ENCODE peak calls at places on chromosome 21, in eight cellular contexts. W, N, X, L, I, B, R and P are unnamed samples. For H3K9me3, the result is how much of the 10 kb centered on the place peaks cover.

GRCh38 chr21:44897326-44898010 is 23.2 kb downstream of the ITGB2 start:
- DNase-seq in W (no peak), N (no peak), X (no peak), L (no peak), I (no peak), B (peak), R (no peak), P (no peak)

GRCh38 chr21:43972850-43973633 is 39.1 kb upstream of the TRAPPC10 start:
- DNase-seq in W (no peak), N (no peak), X (no peak), L (no peak), I (no peak), B (no peak), R (no peak), P (no peak)

GRCh38 chr21:44534688-44535087 is 5.3 kb downstream of the KRTAP10-1 start:
- DNase-seq in W (no peak), N (no peak), X (no peak), L (no peak), I (no peak), B (no peak), R (no peak), P (no peak)

GRCh38 chr21:44434936-44435635 is 20.2 kb upstream of the LRRC3 start:
- DNase-seq in W (no peak), N (peak), X (no peak), L (no peak), I (no peak), B (no peak), R (no peak), P (no peak)

GRCh38 chr21:27269646-27270045 is 302.8 kb upstream of the ADAMTS5 start:
- DNase-seq in W (no peak), N (no peak), X (no peak), L (peak), I (peak), B (no peak), R (no peak), P (no peak)

GRCh38 chr21:40471103-40471502 is 375.9 kb downstream of the DSCAM start:
- DNase-seq in W (no peak), N (no peak), X (no peak), L (peak), I (no peak), B (no peak), R (no peak), P (no peak)

GRCh38 chr21:46077674-46078101 is 20.2 kb upstream of the COL6A2 start:
- DNase-seq in W (no peak), N (peak), X (peak), L (no peak), I (no peak), B (no peak), R (no peak), P (no peak)

GRCh38 chr21:44846485-44847260 is 26.8 kb downstream of the PTTG1IP start:
- DNase-seq in W (peak), N (no peak), X (peak), L (peak), I (no peak), B (peak), R (peak), P (peak)

GRCh38 chr21:44557491-44558328 is 885 bp downstream of the KRTAP10-3 start:
- DNase-seq in W (no peak), N (peak), X (no peak), L (no peak), I (no peak), B (no peak), R (no peak), P (no peak)

GRCh38 chr21:36212513-36212780 is 55.8 kb downstream of the DOP1B start:
- DNase-seq in W (no peak), N (no peak), X (no peak), L (no peak), I (no peak), B (no peak), R (no peak), P (no peak)

GRCh38 chr21:43997766-43998742 is 14.1 kb upstream of the TRAPPC10 start:
- DNase-seq in W (no peak), N (no peak), X (no peak), L (no peak), I (no peak), B (no peak), R (no peak), P (no peak)

GRCh38 chr21:17491716-17492414 is 21.0 kb upstream of the CXADR start:
- DNase-seq in W (peak), N (no peak), X (no peak), L (peak), I (peak), B (peak), R (no peak), P (no peak)

GRCh38 chr21:37095821-37096220 is 22.8 kb downstream of the TTC3 start:
- DNase-seq in W (no peak), N (no peak), X (no peak), L (no peak), I (no peak), B (no peak), R (no peak), P (no peak)

GRCh38 chr21:28775071-28775470 is 217.6 kb downstream of the LTN1 start:
- DNase-seq in W (no peak), N (no peak), X (no peak), L (no peak), I (no peak), B (no peak), R (no peak), P (no peak)

GRCh38 chr21:46381521-46381920 is 57.6 kb downstream of the PCNT start:
- DNase-seq in W (no peak), N (no peak), X (no peak), L (no peak), I (no peak), B (no peak), R (no peak), P (no peak)

GRCh38 chr21:36834192-36834591 is 132.3 kb downstream of the HLCS start:
- DNase-seq in W (no peak), N (no peak), X (no peak), L (no peak), I (no peak), B (no peak), R (no peak), P (no peak)

GRCh38 chr21:17536381-17536780 is 23.5 kb downstream of the CXADR start:
- DNase-seq in W (no peak), N (no peak), X (no peak), L (no peak), I (no peak), B (no peak), R (no peak), P (no peak)

GRCh38 chr21:39650306-39650705 is 37.6 kb downstream of the B3GALT5 start:
- DNase-seq in W (no peak), N (peak), X (no peak), L (no peak), I (no peak), B (no peak), R (no peak), P (no peak)

GRCh38 chr21:25974937-25975336 is 195.6 kb downstream of the APP start:
- DNase-seq in W (no peak), N (no peak), X (no peak), L (no peak), I (no peak), B (no peak), R (no peak), P (no peak)

GRCh38 chr21:28229811-28230210 is 762.9 kb downstream of the LTN1 start:
- DNase-seq in W (no peak), N (no peak), X (no peak), L (peak), I (no peak), B (no peak), R (no peak), P (no peak)

DNA sequence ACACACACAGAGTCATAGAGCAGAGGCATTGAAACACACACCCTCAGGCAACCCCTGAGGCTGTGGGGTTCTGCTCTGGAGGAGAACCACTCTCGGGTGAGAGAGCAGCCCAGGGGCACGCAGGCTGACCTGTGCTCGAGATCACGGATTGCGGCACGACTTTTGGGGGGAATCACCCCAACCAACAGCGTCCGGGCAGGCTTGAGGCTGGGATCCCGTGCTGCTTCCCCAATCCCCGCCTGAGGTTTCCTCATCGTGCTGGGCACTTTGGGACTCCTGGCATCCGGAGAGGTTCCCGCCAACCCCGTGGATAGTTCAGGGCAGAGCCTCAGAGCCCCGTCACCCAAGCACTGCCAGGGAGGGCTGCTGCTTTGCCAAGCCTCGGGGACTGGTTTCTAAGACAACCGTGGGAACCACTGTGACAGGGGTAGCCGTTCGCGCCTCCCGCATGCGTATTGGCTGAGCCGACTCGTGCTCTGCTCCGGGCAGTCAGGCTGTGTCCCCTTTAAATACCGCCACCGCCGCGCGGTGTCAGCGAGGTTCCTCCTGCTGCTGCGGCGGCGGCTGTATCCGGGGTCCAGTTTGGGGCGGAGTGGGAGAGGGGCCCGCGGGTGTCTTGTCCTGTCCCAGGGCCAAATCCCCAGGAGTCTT is 682.2 kb upstream of the TPTE start:
- DNase-seq in W (no peak), N (peak), X (no peak), L (no peak), I (no peak), B (no peak), R (no peak), P (no peak)
- H3K9me3 ChIP-seq in W (under half), N (under half), X (under half), L (under half), I (under half), B (under half), R (under half), P (under half)

DNA sequence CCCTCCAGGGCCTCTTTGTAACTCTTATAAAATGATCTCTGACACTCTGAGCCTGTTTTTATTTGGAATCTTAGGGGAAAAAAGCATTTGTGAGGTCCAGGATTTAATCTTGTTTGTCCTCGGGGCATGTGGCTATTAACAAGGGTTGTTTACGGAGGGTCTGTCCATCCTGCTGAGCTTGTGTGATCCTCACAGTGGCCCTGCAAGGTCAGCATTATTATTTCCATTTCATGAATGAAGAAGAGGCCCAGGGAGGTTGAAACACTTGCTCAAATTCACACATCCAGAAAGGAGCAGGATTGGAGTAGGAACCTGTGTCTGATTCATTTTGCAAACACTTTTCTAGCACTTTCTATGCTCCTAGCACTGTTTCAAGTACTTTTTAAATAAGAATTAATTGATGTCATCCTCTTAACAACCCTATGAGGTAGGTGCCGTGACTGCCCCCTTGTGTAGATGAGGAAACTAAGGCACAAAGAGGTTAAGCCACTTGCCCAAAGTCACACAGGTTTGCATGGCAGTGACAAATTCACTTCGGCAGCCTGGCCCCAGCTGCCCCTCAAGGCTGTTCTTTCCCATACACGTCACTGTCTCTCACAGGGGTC is 178.9 kb downstream of the MIS18A start:
- DNase-seq in W (no peak), N (no peak), X (no peak), L (no peak), I (no peak), B (no peak), R (no peak), P (no peak)
- TF ChIP-seq CTCF in W (no peak), N (no peak), X (no peak), L (no peak), I (no peak), B (no peak), R (no peak), P (no peak)

GRCh38 chr21:35048183-35048601 is 910 bp downstream of the RUNX1 start:
- DNase-seq in W (no peak), N (peak), X (no peak), L (peak), I (no peak), B (no peak), R (peak), P (peak)
- H3K27ac ChIP-seq in W (no peak), N (peak), X (peak), L (peak), I (peak), B (peak), R (peak), P (peak)

DNA sequence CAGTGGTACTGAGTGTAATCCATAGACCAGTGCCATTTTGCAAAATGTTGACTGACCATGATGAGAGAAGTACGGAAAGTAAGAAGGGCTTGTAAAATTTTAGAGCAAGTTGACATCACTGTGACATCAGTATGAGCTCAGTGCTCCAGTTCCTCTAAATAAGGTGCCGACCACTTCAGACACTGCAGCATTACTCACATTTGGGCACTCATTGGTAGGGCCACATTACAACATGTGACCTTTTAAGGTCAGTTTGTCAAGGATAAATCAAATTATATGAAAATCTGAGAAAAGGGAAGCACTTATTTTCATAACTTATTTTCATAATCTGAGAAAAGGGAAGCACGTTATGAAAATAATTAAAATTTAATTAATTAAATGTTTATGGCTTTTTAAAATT is 128.0 kb upstream of the ERG start:
- DNase-seq in W (no peak), N (no peak), X (no peak), L (no peak), I (no peak), B (no peak), R (no peak), P (no peak)
- H3K9me3 ChIP-seq in W (under half), N (under half), X (under half), L (under half), I (under half), B (under half), R (under half), P (under half)

GRCh38 chr21:42369821-42370220 is 3.5 kb upstream of the TFF1 start:
- DNase-seq in W (no peak), N (no peak), X (no peak), L (no peak), I (no peak), B (no peak), R (no peak), P (no peak)
- TF ChIP-seq CTCF in W (no peak), N (no peak), X (no peak), L (no peak), I (no peak), B (no peak), R (no peak), P (no peak)

DNA sequence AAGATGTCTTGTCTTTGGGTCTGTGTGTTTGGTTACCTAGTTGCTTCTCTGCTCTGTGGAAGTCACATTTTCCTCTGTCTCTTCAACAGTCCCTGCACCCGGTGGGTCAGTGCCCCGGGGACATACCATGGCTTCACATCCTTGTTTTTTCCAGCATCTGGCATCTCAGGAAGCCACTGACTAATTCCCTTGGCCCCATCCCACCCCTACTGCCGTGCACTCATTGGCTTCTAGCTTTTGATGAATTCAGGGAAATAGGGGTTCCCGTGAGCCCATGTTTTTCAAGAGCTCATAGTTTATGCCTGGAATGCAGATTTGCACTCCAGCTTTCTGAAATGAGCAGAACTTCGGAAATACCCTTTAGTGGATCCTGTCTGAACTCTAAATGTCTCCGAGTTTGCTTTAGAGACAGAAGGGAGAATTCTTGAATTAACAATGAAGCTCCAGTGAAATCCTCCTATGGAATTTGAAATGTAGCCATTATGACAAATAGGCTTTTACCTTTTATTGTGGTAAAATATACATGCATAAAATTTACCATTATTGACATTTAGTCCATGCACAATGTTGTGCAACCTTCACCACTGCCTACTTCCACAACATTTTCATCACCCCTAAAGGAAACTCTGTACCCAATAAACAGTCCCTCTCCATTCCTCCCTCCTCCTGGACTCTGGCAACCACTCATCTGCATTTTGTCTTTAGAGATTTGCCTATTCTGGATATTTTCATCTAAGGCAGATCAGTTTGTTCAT is 67.5 kb downstream of the CLIC6 start:
- DNase-seq in W (peak), N (no peak), X (no peak), L (peak), I (no peak), B (no peak), R (no peak), P (no peak)
- H3K27ac ChIP-seq in W (peak), N (no peak), X (peak), L (no peak), I (no peak), B (no peak), R (no peak), P (no peak)